ENCODE peak calls at places on chromosomes 7 and 10, in eight cellular contexts. Y, K, A, P, L, F, N and S are unnamed samples.

GRCh38 chr7:137642467-137642866 is 204.3 kb downstream of the DGKI start:
- DNase-seq in A (no peak), Y (no peak), L (no peak), N (no peak), K (no peak), P (no peak), F (no peak), S (no peak)

GRCh38 chr10:25766213-25766612 is 167.8 kb upstream of the MYO3A start:
- DNase-seq in F (no peak), A (no peak), P (no peak), N (no peak), Y (no peak), L (no peak), K (no peak), S (no peak)

GRCh38 chr7:25132430-25132829 is 7.4 kb upstream of the CYCS start:
- DNase-seq in L (no peak), K (no peak), F (no peak), N (no peak), Y (no peak), A (no peak), P (no peak), S (no peak)

GRCh38 chr10:106795619-106796018 is 368.9 kb downstream of the SORCS1 start:
- DNase-seq in P (no peak), Y (no peak), A (no peak), K (no peak), L (peak), F (peak), N (peak), S (peak)

GRCh38 chr10:35219292-35219691 is 92.6 kb downstream of the CREM start:
- DNase-seq in A (no peak), K (no peak), N (no peak), L (no peak), P (no peak), F (no peak), Y (no peak), S (no peak)

GRCh38 chr10:45379303-45379726 is 5.3 kb downstream of the ALOX5 start:
- DNase-seq in Y (no peak), A (no peak), P (peak), L (no peak), N (no peak), F (no peak), K (no peak), S (no peak)

GRCh38 chr10:101304316-101304715 is 49.6 kb upstream of the BTRC start:
- DNase-seq in K (no peak), N (no peak), L (no peak), Y (no peak), P (no peak), F (no peak), A (no peak), S (no peak)

GRCh38 chr7:152674860-152675760 is 831 bp downstream of the XRCC2 start:
- DNase-seq in P (no peak), L (no peak), K (no peak), A (no peak), F (no peak), Y (peak), N (no peak), S (no peak)

GRCh38 chr7:47473499-47474210 is 108.3 kb downstream of the TNS3 start:
- DNase-seq in A (no peak), Y (no peak), P (no peak), N (no peak), L (no peak), K (no peak), F (no peak), S (no peak)

GRCh38 chr7:151061241-151062110 is 2.1 kb downstream of the SLC4A2 start:
- DNase-seq in F (no peak), A (no peak), P (peak), K (no peak), N (no peak), L (no peak), Y (no peak), S (no peak)

GRCh38 chr7:51138121-51139085 is 178.2 kb downstream of the COBL start:
- DNase-seq in N (no peak), K (no peak), A (no peak), F (no peak), L (no peak), Y (no peak), P (no peak), S (no peak)

GRCh38 chr7:129948338-129948737 is 4.4 kb downstream of the UBE2H start:
- DNase-seq in N (no peak), A (no peak), F (peak), P (no peak), K (no peak), Y (no peak), L (no peak), S (no peak)

GRCh38 chr10:55311823-55312431 is 510.9 kb upstream of the PCDH15 start:
- DNase-seq in P (no peak), A (no peak), Y (no peak), L (no peak), N (no peak), F (no peak), K (no peak), S (no peak)

GRCh38 chr10:118958984-118959916 is 70.3 kb upstream of the NANOS1 start:
- DNase-seq in A (peak), N (peak), P (no peak), L (no peak), Y (peak), F (peak), K (peak), S (peak)

GRCh38 chr7:70042533-70042932 is 444.3 kb downstream of the AUTS2 start:
- DNase-seq in L (no peak), P (no peak), F (no peak), Y (no peak), N (no peak), A (no peak), K (no peak), S (no peak)

GRCh38 chr7:35734001-35734483 is 39.1 kb upstream of the HERPUD2 start:
- DNase-seq in L (no peak), A (no peak), N (no peak), Y (no peak), K (no peak), P (no peak), F (no peak), S (no peak)

GRCh38 chr7:99109108-99110051 is 34.5 kb downstream of the SMURF1 start:
- DNase-seq in L (no peak), P (peak), Y (no peak), F (no peak), A (no peak), N (no peak), K (no peak), S (no peak)

GRCh38 chr10:42958142-42958868 is 118.6 kb upstream of the RET start:
- DNase-seq in L (no peak), P (no peak), A (peak), Y (no peak), K (peak), N (no peak), F (peak), S (no peak)

GRCh38 chr10:2761311-2761710 is 306.0 kb upstream of the PFKP start:
- DNase-seq in P (no peak), A (no peak), K (no peak), L (no peak), N (no peak), Y (no peak), F (no peak), S (no peak)

GRCh38 chr10:74901240-74901827 is 74.9 kb downstream of the KAT6B start:
- DNase-seq in A (no peak), F (no peak), K (no peak), Y (no peak), N (no peak), L (no peak), P (no peak), S (no peak)

GRCh38 chr7:128882134-128882533 is 19.5 kb downstream of the ATP6V1F start:
- DNase-seq in Y (no peak), F (no peak), K (no peak), N (no peak), L (no peak), P (no peak), A (no peak), S (no peak)

GRCh38 chr7:40299097-40299496 is 164.3 kb downstream of the SUGCT start:
- DNase-seq in P (no peak), N (no peak), L (no peak), Y (no peak), F (no peak), A (no peak), K (no peak), S (no peak)

GRCh38 chr7:117780832-117781231 is 92.4 kb downstream of the CTTNBP2 start:
- DNase-seq in Y (no peak), L (peak), K (no peak), F (no peak), A (no peak), P (no peak), N (no peak), S (no peak)

GRCh38 chr10:24440817-24441790 is 232.2 kb downstream of the KIAA1217 start:
- DNase-seq in K (no peak), A (peak), F (no peak), N (no peak), P (no peak), L (no peak), Y (no peak), S (no peak)

GRCh38 chr10:29804025-29804852 is 169.5 kb upstream of the SVIL start:
- DNase-seq in L (no peak), P (no peak), F (peak), K (peak), Y (peak), N (peak), A (peak), S (no peak)

GRCh38 chr10:108385963-108386362 is 1221.5 kb upstream of the SORCS1 start:
- DNase-seq in P (no peak), N (no peak), L (no peak), K (no peak), F (no peak), A (no peak), Y (no peak), S (no peak)

GRCh38 chr7:27198871-27199801 is 755 bp downstream of the HOXA13 start:
- DNase-seq in L (no peak), K (peak), F (no peak), A (no peak), P (peak), N (no peak), Y (peak), S (no peak)

GRCh38 chr7:110856704-110857103 is 234.2 kb upstream of the LRRN3 start:
- DNase-seq in N (no peak), P (no peak), A (no peak), F (no peak), Y (no peak), K (no peak), L (no peak), S (no peak)

GRCh38 chr7:140033036-140033435 is 29.7 kb downstream of the PARP12 start:
- DNase-seq in Y (no peak), L (no peak), N (no peak), F (no peak), K (no peak), A (no peak), P (no peak), S (no peak)

GRCh38 chr10:7572435-7572834 is 94.3 kb downstream of the ITIH5 start:
- DNase-seq in P (no peak), F (peak), K (no peak), Y (no peak), A (no peak), N (no peak), L (no peak), S (no peak)

GRCh38 chr7:145643981-145644380 is 472.6 kb upstream of the CNTNAP2 start:
- DNase-seq in Y (no peak), A (no peak), N (no peak), L (no peak), F (no peak), K (no peak), P (no peak), S (no peak)

GRCh38 chr7:7972128-7972527 is 3.5 kb downstream of the GLCCI1 start:
- DNase-seq in K (no peak), P (no peak), Y (no peak), A (no peak), F (no peak), L (no peak), N (no peak), S (no peak)

GRCh38 chr7:142372727-142373126 is 114.9 kb upstream of the PRSS58 start:
- DNase-seq in A (no peak), Y (no peak), L (no peak), K (no peak), N (no peak), P (no peak), F (no peak), S (peak)

GRCh38 chr10:130761896-130762295 is 549.6 kb downstream of the TCERG1L start:
- DNase-seq in Y (no peak), A (no peak), P (no peak), K (peak), L (no peak), N (no peak), F (peak), S (no peak)

GRCh38 chr7:71343821-71344341 is 211.9 kb downstream of the GALNT17 start:
- DNase-seq in N (no peak), K (no peak), Y (no peak), F (no peak), L (no peak), A (no peak), P (no peak), S (no peak)

GRCh38 chr10:75403144-75404022 is 1.8 kb upstream of the ZNF503 start:
- DNase-seq in K (no peak), Y (peak), L (no peak), F (peak), N (peak), A (peak), P (peak), S (peak)

GRCh38 chr10:3806603-3807002 is 21.6 kb upstream of the KLF6 start:
- DNase-seq in Y (no peak), P (no peak), N (peak), K (no peak), A (peak), F (no peak), L (no peak), S (no peak)

GRCh38 chr10:119316002-119316358 is 108.6 kb downstream of the GRK5 start:
- DNase-seq in L (no peak), Y (no peak), F (no peak), P (no peak), K (no peak), N (no peak), A (no peak), S (no peak)

DNA sequence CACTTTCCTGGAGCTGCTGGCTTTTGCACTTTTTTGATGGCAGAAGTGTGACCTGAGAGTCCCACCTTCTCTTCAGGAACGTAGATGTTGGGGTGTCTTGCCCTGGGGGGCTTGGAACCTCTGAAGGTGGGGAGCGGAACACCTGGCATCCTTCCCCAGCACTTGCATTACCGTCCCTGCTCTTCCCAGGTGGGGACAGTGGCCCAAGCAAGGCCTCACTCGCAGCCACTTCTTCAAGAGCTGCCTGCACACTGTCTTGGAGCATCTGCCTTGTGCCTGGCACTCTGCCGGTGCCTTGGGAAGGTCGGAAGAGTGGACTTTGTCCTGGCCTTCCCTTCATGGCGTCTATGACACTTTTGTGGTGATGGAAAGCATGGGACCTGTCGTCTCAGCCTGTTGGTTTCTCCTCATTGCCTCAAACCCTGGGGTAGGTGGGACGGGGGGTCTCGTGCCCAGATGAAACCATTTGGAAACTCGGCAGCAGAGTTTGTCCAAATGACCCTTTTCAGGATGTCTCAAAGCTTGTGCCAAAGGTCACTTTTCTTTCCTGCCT is 31.1 kb downstream of the PFKFB3 start:
- DNase-seq in F (peak), Y (no peak), A (no peak), K (peak), P (no peak), L (no peak), N (no peak), S (no peak)
- TF ChIP-seq POLR2A in F (no peak), Y (no peak), A (no peak), K (no peak), P (no peak), L (no peak), N (no peak), S (no peak)

GRCh38 chr10:99234067-99234738 is 1.4 kb downstream of the HPSE2 start:
- DNase-seq in F (peak), Y (no peak), P (peak), K (peak), A (peak), N (peak), L (peak), S (peak)
- TF ChIP-seq EP300 in F (no peak), Y (no peak), P (no peak), K (no peak), A (no peak), N (no peak), L (no peak), S (no peak)

GRCh38 chr7:114416089-114416990 is 1.7 kb downstream of the FOXP2 start:
- DNase-seq in Y (no peak), F (no peak), L (no peak), K (no peak), A (no peak), P (no peak), N (no peak), S (no peak)

GRCh38 chr7:114415054-114415997 is 711 bp downstream of the FOXP2 start:
- DNase-seq in K (no peak), N (no peak), A (no peak), Y (no peak), L (no peak), F (no peak), P (no peak), S (no peak)

GRCh38 chr7:114412548-114412947 is 2.1 kb upstream of the FOXP2 start:
- DNase-seq in A (no peak), L (no peak), P (no peak), Y (no peak), K (no peak), F (no peak), N (no peak), S (no peak)

GRCh38 chr7:114414151-114415053 is at the start of gene FOXP2:
- DNase-seq in L (no peak), K (no peak), P (no peak), Y (no peak), N (no peak), F (no peak), A (no peak), S (no peak)

GRCh38 chr7:114413741-114414140 is 874 bp upstream of the FOXP2 start:
- DNase-seq in P (no peak), N (no peak), Y (no peak), L (no peak), K (no peak), F (no peak), A (no peak), S (no peak)
- H3K27ac ChIP-seq in P (peak), N (peak), Y (no peak), L (no peak), K (peak), F (peak), A (no peak), S (peak)

GRCh38 chr7:41938371-41938770 is 235.5 kb upstream of the INHBA start:
- DNase-seq in N (no peak), K (no peak), Y (no peak), F (no peak), A (no peak), P (no peak), L (no peak), S (no peak)

GRCh38 chr7:41940760-41941343 is 238.0 kb upstream of the INHBA start:
- DNase-seq in L (peak), N (peak), A (peak), P (no peak), F (peak), Y (peak), K (peak), S (peak)

GRCh38 chr7:41942468-41943097 is 239.7 kb upstream of the INHBA start:
- DNase-seq in Y (no peak), F (no peak), P (peak), K (no peak), N (peak), L (no peak), A (no peak), S (no peak)

DNA sequence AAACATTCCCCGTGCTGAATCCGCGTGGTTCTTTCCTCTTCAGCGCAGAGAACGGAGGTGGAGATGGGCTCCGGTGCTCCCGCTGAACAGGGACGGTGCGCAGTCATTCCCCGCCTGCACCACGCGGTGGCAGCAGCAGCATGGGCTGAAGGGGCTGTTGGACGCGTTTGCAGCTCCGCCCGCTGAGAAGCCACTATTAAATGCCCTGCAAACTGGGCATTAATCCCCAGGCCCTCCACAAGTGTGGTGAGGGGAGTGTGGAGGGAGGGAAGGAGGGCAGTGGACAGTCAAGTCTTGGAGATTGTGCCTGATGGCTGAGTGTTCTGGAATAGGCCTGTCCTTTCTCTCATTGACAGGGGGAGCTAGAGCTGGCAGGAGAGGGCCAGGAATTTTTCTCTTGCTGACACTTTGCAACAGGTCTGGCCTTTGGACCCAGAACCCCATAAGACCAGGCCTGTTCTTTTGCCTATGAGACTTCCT is 240.2 kb upstream of the INHBA start:
- DNase-seq in A (peak), P (peak), K (peak), Y (peak), N (peak), F (peak), L (peak), S (peak)
- TF ChIP-seq POLR2A in A (no peak), P (no peak), K (no peak), Y (no peak), N (no peak), F (no peak), L (no peak), S (no peak)

GRCh38 chr10:112376578-112376855 is 2.6 kb downstream of the ACSL5 start:
- DNase-seq in Y (no peak), F (no peak), N (no peak), A (no peak), P (no peak), L (no peak), K (no peak), S (no peak)

GRCh38 chr10:112373912-112374338 is at the start of gene ACSL5:
- DNase-seq in N (peak), Y (no peak), L (no peak), F (no peak), K (no peak), A (no peak), P (no peak), S (no peak)

GRCh38 chr10:112375721-112376577 is 2.0 kb downstream of the ACSL5 start:
- DNase-seq in F (peak), A (peak), N (peak), K (no peak), Y (no peak), L (peak), P (peak), S (peak)

GRCh38 chr10:112370424-112370819 is 3.5 kb upstream of the ACSL5 start:
- DNase-seq in Y (no peak), F (no peak), K (no peak), A (no peak), N (peak), L (no peak), P (peak), S (no peak)

DNA sequence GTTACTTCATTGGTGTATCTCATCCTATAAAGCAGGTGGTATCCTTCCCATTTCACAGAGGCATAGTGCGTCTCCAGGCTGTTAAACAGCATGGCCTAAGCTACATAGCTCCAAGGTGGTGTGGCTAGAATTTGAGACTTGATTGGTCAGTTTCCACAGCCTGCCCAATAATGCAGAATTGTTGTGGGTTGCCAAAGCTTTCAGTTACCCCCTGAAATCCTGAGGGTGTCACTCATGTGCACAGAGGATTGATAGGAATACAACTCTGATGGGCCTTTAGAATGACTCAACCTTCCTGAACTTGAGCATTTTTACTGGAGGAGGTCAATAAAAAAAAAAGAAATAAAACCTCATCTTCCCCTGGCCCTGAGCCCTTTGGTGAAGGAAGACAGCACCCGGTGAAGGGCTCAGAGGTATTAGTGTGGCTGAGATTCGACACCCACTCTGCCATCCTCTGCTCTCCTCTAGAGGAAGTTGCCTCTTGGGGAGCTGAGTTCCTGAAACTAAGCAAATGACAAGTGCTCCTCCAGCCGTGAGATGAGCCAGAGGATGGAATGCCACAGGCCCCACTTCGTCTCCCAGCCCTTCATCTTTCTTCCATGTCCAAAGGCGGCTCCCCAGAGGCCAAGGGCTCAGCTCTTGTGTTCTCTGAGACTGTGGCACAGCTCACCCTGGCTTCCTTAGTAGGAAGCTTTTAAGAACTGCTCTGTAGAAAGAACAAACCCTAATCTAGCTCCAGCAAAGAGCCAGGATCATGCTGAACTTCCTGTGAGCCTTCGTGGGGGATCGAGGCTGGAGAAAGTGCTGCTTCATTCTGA is 1.0 kb downstream of the ACSL5 start:
- DNase-seq in K (no peak), Y (no peak), N (peak), F (no peak), A (no peak), L (no peak), P (no peak), S (no peak)
- TF ChIP-seq EP300 in K (no peak), Y (no peak), N (no peak), F (no peak), A (no peak), L (no peak), P (no peak), S (no peak)